ENCODE peak calls at places on chromosomes 7 and 10, in eight cellular contexts. Z, Q, F, C, H, I, V and X are unnamed samples.
A peak's percentile ranks its signal among the peaks of the same experiment; 100 is the strongest.

GRCh38 chr7:30068117-30068516 is 39.9 kb downstream of the PLEKHA8 start:
- DNase-seq in I (no peak), Z (peak; percentile 47), F (no peak), C (no peak), Q (no peak), V (peak; percentile 85), H (no peak), X (no peak)

GRCh38 chr7:125122225-125122624 is 192.6 kb upstream of the POT1 start:
- DNase-seq in I (no peak), Z (no peak), V (no peak), H (no peak), Q (no peak), C (no peak), F (no peak), X (no peak)

GRCh38 chr10:78450239-78450638 is 416.6 kb downstream of the RPS24 start:
- DNase-seq in C (no peak), V (no peak), Q (no peak), F (no peak), I (no peak), Z (no peak), H (no peak), X (no peak)

GRCh38 chr7:90916319-90916718 is 320.2 kb downstream of the CDK14 start:
- DNase-seq in V (no peak), Q (no peak), Z (no peak), H (no peak), F (no peak), C (no peak), I (no peak), X (no peak)

GRCh38 chr10:5945203-5945534 is 32.2 kb downstream of the IL15RA start:
- DNase-seq in H (no peak), Z (no peak), C (no peak), V (no peak), F (no peak), I (no peak), Q (no peak), X (no peak)

GRCh38 chr10:25245171-25245570 is 70.4 kb downstream of the GPR158 start:
- DNase-seq in H (no peak), V (no peak), Z (no peak), C (no peak), F (no peak), Q (no peak), I (no peak), X (no peak)

GRCh38 chr7:152462995-152463713 is 27.4 kb upstream of the KMT2C start:
- DNase-seq in I (no peak), H (no peak), V (peak; percentile 55), F (no peak), Q (no peak), C (no peak), Z (no peak), X (no peak)

GRCh38 chr7:96778263-96778662 is 68.6 kb upstream of the SEM1 start:
- DNase-seq in Q (no peak), H (no peak), Z (no peak), C (no peak), I (peak; percentile 35), F (no peak), V (no peak), X (no peak)

GRCh38 chr7:151570366-151570915 is 50.7 kb upstream of the RHEB start:
- DNase-seq in Z (no peak), I (no peak), H (no peak), F (no peak), V (peak; percentile 47), Q (no peak), C (no peak), X (no peak)

GRCh38 chr7:75819711-75820110 is 6.1 kb upstream of the CCL24 start:
- DNase-seq in F (no peak), V (no peak), Q (no peak), Z (no peak), C (no peak), I (no peak), H (no peak), X (no peak)

GRCh38 chr7:521221-522070 is 1.8 kb upstream of the PDGFA start:
- DNase-seq in C (no peak), Z (no peak), H (peak; percentile 55), Q (peak; percentile 73), F (peak; percentile 84), I (peak; percentile 55), V (peak; percentile 16), X (peak; percentile 56)

GRCh38 chr7:4803397-4804241 is 28.2 kb downstream of the AP5Z1 start:
- DNase-seq in I (peak; percentile 35), V (no peak), Q (no peak), F (no peak), H (no peak), C (no peak), Z (no peak), X (peak; percentile 34)

GRCh38 chr10:47378606-47379444 is 5.3 kb downstream of the ZNF488 start:
- DNase-seq in H (no peak), C (peak; percentile 25), Z (no peak), I (no peak), Q (no peak), V (no peak), F (peak; percentile 6), X (no peak)

GRCh38 chr7:47125529-47125928 is 456.4 kb downstream of the TNS3 start:
- DNase-seq in Q (no peak), C (no peak), I (no peak), F (no peak), V (no peak), H (no peak), Z (no peak), X (no peak)

GRCh38 chr7:96481831-96482230 is 159.9 kb upstream of the SLC25A13 start:
- DNase-seq in H (no peak), Q (no peak), Z (no peak), C (no peak), I (no peak), F (no peak), V (peak; percentile 1), X (no peak)

GRCh38 chr10:5628366-5628765 is 38.0 kb downstream of the ASB13 start:
- DNase-seq in Q (no peak), Z (no peak), H (no peak), I (no peak), F (no peak), C (no peak), V (peak; percentile 13), X (no peak)

GRCh38 chr10:72784551-72785421 is 92.8 kb downstream of the MCU start:
- DNase-seq in V (peak; percentile 92), F (no peak), Q (peak; percentile 25), H (peak; percentile 36), C (peak; percentile 32), I (peak; percentile 28), Z (peak; percentile 51), X (peak; percentile 63)

GRCh38 chr10:104333037-104333727 is 5.1 kb downstream of the ITPRIP start:
- DNase-seq in I (no peak), Q (peak; percentile 9), Z (no peak), H (no peak), F (no peak), V (no peak), C (no peak), X (no peak)

DNA sequence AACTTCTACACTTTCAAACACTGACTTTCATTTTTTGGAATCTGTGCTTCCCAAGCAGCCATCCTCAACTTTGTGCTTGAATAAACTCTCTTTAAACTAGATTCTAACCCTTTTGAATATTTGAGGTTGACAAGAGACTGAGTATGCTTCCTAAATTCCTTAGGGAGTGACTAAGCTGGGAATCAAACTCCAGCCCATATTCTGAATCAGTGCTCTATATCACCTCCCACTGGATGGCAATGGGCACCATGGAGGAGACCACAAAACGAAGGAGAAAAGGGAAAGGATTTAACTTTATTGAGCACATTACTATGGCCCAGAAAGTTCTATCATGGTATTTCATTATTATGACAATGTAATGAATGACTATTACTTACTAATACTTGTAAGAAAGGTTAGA is 17.2 kb upstream of the SLC26A4 start:
- DNase-seq in V (peak; percentile 78), Z (no peak), F (no peak), C (no peak), Q (no peak), I (no peak), H (no peak), X (no peak)
- TF ChIP-seq CTCF in V (peak; percentile 49), Z (peak; percentile 37), F (no peak), C (no peak), Q (no peak), I (no peak), H (no peak), X (no peak)

DNA sequence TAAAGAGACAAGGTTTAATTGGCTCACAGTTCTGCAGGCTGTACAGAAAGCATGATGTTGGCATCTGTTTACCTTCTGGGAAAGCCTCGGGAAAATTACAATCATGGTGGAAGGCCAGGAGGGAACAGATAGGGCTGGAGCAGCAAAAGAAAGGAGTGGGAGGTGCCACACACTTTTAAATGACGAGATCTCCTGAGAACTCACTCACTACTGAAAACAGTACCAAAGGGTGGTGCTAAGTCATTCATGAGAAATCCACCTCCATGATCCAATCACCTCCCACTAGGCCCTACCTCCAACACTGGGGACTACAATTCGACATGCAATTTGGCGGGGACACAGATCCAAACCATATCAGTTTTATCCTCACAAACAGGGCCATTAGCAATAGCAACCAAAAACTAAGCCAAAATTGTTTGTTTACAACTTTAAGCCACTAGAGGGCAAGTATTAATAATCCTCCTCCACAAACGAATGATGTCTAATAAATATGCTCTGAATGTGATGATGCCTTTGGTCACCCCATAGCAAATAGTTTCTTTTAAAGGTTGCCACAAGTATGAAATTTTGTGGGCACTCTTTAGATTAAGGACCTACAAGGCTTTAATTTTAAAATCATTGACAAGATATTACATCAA is 129.2 kb upstream of the NRBF2 start:
- DNase-seq in F (no peak), Z (no peak), I (no peak), Q (no peak), V (no peak), C (no peak), H (no peak), X (no peak)
- TF ChIP-seq CTCF in F (no peak), Z (no peak), I (peak; percentile 6), Q (no peak), V (peak; percentile 11), C (no peak), H (no peak), X (peak; percentile 48)

GRCh38 chr10:46098379-46098778 is 52.3 kb upstream of the MSMB start:
- DNase-seq in F (no peak), C (no peak), H (no peak), Q (no peak), V (no peak), Z (no peak), I (no peak), X (no peak)
- TF ChIP-seq CTCF in F (no peak), C (no peak), H (no peak), Q (no peak), V (no peak), Z (no peak), I (no peak), X (no peak)

GRCh38 chr7:50481867-50482266 is 31.7 kb upstream of the FIGNL1 start:
- DNase-seq in H (no peak), Q (no peak), C (peak; percentile 3), F (no peak), I (no peak), Z (no peak), V (no peak), X (no peak)
- TF ChIP-seq CTCF in H (no peak), Q (no peak), C (no peak), F (no peak), I (no peak), Z (no peak), V (no peak), X (no peak)

DNA sequence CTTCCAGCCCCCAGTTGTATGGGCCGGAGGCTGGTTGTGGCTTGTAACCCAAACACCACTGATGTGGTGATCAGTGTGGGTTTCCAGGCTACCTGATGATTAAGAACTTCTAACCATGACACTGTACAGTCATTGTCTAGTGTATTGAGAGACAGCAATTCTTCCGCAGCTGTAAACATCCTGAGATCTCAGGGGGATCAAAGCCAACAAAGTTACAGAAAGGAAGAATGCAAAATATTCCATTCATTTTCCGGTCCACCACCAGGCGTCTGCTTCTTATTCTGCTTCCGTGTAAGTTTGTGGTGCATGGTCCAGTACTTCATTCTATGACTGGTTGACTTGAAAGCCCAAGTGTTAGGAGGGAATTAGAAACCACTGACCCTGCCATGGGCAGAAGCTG is 10.3 kb upstream of the GLI3 start:
- DNase-seq in C (no peak), I (no peak), H (no peak), V (peak; percentile 74), Q (no peak), F (no peak), Z (peak; percentile 42), X (no peak)
- TF ChIP-seq CTCF in C (no peak), I (no peak), H (no peak), V (peak; percentile 23), Q (no peak), F (no peak), Z (peak; percentile 19), X (no peak)